ENCODE peak calls at places on chromosomes 12 and 14, in ten cellular contexts. I, S, F, R, T, U, L, N, A and W are unnamed samples.

GRCh38 chr12:106229036-106229591 is 18.7 kb downstream of the CKAP4 start:
- DNase-seq in I (no peak), S (no peak), F (no peak), R (no peak), T (no peak), U (no peak), L (no peak), N (no peak), A (no peak), W (no peak)

GRCh38 chr12:51972849-51973273 is 21.4 kb downstream of the ACVR1B start:
- DNase-seq in I (peak; percentile 89), S (peak; percentile 52), F (peak; percentile 73), R (no peak), T (peak; percentile 75), U (peak; percentile 94), L (peak; percentile 24), N (peak; percentile 66), A (no peak), W (no peak)

GRCh38 chr12:116263844-116264243 is 13.6 kb downstream of the MED13L start:
- DNase-seq in I (no peak), S (no peak), F (no peak), R (no peak), T (no peak), U (no peak), L (no peak), N (no peak), A (no peak), W (no peak)

GRCh38 chr14:25607095-25607657 is 557.2 kb upstream of the STXBP6 start:
- DNase-seq in I (no peak), S (no peak), F (no peak), R (no peak), T (no peak), U (no peak), L (no peak), N (no peak), A (no peak), W (no peak)

GRCh38 chr12:12008232-12008850 is 62.4 kb upstream of the BCL2L14 start:
- DNase-seq in I (no peak), S (peak; percentile 39), F (no peak), R (peak; percentile 55), T (no peak), U (no peak), L (peak; percentile 36), N (peak; percentile 50), A (no peak), W (no peak)

GRCh38 chr12:1972260-1972659 is 32.0 kb downstream of the DCP1B start:
- DNase-seq in I (peak; percentile 72), S (no peak), F (peak; percentile 74), R (no peak), T (no peak), U (peak; percentile 28), L (no peak), N (no peak), A (no peak), W (no peak)

GRCh38 chr12:131902332-131903241 is 8.2 kb downstream of the ULK1 start:
- DNase-seq in I (no peak), S (no peak), F (no peak), R (peak; percentile 2), T (peak; percentile 63), U (no peak), L (no peak), N (no peak), A (no peak), W (no peak)

GRCh38 chr14:79325071-79325470 is 886.2 kb downstream of the DIO2 start:
- DNase-seq in I (no peak), S (no peak), F (peak; percentile 7), R (no peak), T (no peak), U (no peak), L (no peak), N (no peak), A (no peak), W (no peak)

GRCh38 chr12:118830251-118830650 is 151.1 kb upstream of the SRRM4 start:
- DNase-seq in I (no peak), S (no peak), F (no peak), R (no peak), T (no peak), U (no peak), L (no peak), N (no peak), A (no peak), W (no peak)

GRCh38 chr12:91178139-91178561 is 4.5 kb downstream of the DCN start:
- DNase-seq in I (peak; percentile 69), S (no peak), F (peak; percentile 62), R (peak; percentile 6), T (no peak), U (peak; percentile 70), L (no peak), N (no peak), A (no peak), W (no peak)

GRCh38 chr12:45235087-45236025 is 19.5 kb downstream of the ANO6 start:
- DNase-seq in I (peak; percentile 74), S (no peak), F (peak; percentile 69), R (no peak), T (peak; percentile 68), U (peak; percentile 57), L (no peak), N (no peak), A (no peak), W (no peak)

DNA sequence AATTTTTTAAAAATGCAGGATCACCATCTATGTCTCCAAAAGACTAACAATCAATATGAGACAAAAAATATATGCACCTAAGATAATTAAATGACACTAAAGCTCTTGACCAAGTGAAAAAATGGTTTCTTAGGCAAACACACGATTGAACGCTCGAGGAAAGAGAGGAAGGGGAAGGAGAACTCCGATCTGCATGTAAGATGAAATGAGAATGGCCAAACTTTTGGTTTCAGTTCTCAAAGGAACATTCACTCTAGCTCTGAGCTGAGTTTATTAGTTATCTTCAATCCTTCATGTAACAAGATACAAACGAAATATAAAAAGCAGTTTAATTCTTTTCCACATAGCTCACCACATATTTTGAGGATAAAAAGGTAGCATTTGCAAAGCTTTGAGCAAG is 2.8 kb downstream of the DYRK4 start:
- DNase-seq in I (no peak), S (no peak), F (no peak), R (no peak), T (no peak), U (no peak), L (peak; percentile 33), N (no peak), A (no peak), W (no peak)
- H3K4me3 ChIP-seq in I (no peak overlapping the region), S (no peak overlapping the region), F (no peak overlapping the region), R (no peak overlapping the region), T (no peak overlapping the region), U (no peak overlapping the region), L (peak overlapping the region; percentile 66), N (no peak overlapping the region), A (no peak overlapping the region), W (no peak overlapping the region)

DNA sequence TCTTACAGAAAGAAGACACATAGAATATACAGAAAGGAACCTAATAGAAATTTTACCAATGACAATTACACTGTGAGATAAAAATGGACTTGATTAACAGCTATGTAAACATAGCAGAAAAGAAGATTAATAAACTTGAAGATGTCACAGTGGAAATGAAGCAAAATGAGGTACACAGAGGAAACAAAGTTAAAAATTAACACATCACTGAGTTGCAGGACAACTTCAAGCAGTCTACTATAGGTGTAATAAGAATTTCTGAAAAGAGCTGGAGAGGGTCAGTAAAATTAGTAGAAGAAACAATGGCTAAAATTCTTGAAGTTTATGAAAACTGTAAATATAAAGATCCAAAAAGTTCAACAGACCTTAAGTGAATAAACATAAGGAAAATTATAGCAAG is 738.7 kb downstream of the C12orf50 start:
- DNase-seq in I (no peak), S (no peak), F (no peak), R (no peak), T (no peak), U (no peak), L (no peak), N (no peak), A (no peak), W (no peak)
- H3K4me3 ChIP-seq in I (no peak overlapping the region), S (no peak overlapping the region), F (no peak overlapping the region), R (no peak overlapping the region), T (no peak overlapping the region), U (no peak overlapping the region), L (no peak overlapping the region), N (no peak overlapping the region), A (no peak overlapping the region), W (no peak overlapping the region)

DNA sequence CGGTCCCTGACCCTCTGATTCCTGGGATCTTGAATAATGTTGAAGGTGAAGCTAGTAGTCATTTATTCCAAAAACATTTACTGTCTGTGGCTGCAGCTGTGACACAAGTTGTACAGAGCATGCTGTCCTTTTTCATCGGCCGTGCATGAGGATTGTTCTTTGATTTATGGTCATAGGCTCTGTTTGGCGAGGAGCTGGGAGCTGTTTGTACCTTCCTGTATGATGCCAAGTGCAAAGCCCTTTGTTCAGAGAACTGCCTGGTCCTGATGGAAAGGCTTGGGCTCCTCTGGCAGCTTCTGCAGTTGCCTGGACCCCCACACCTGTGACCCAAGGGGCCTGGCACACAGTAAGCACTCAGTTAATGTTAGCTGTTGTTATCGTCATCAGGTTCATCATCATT is 486.3 kb downstream of the EGLN3 start:
- DNase-seq in I (no peak), S (no peak), F (no peak), R (no peak), T (peak; percentile 75), U (no peak), L (no peak), N (no peak), A (no peak), W (no peak)
- H3K4me3 ChIP-seq in I (no peak overlapping the region), S (no peak overlapping the region), F (no peak overlapping the region), R (no peak overlapping the region), T (no peak overlapping the region), U (no peak overlapping the region), L (no peak overlapping the region), N (no peak overlapping the region), A (no peak overlapping the region), W (no peak overlapping the region)

GRCh38 chr14:100010679-100011078 is 54.5 kb upstream of the EVL start:
- DNase-seq in I (peak; percentile 59), S (no peak), F (no peak), R (no peak), T (no peak), U (no peak), L (no peak), N (no peak), A (no peak), W (no peak)

GRCh38 chr14:100011568-100012325 is 53.5 kb upstream of the EVL start:
- DNase-seq in I (no peak), S (no peak), F (peak; percentile 26), R (no peak), T (no peak), U (no peak), L (no peak), N (no peak), A (no peak), W (no peak)

GRCh38 chr14:100015251-100015655 is 50.0 kb upstream of the EVL start:
- DNase-seq in I (no peak), S (no peak), F (peak; percentile 53), R (peak; percentile 29), T (no peak), U (no peak), L (no peak), N (no peak), A (no peak), W (no peak)

GRCh38 chr14:100012928-100013327 is 52.3 kb upstream of the EVL start:
- DNase-seq in I (no peak), S (no peak), F (no peak), R (no peak), T (no peak), U (no peak), L (no peak), N (no peak), A (no peak), W (no peak)

DNA sequence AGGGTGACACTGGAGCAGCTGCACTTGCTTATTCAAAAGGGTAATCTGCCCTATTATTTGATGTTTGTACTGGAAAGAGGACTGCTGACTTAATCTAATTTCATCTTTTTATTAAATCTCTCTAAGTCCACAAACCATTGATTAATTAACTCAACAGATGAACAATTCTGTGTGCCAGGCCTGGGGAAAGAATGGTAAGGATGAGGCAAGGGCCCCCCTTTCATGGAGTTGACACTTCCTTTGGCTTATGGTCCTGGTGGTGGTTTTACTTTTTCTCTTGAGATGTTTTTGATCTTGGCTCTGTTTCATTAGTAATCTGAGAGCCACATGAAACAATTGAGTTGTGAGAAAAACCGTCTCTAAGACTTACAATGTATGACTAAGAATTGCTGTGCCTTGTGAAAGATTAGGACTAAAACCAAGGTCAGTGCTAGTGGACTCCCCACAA is 52.7 kb upstream of the EVL start:
- DNase-seq in I (peak; percentile 92), S (no peak), F (peak; percentile 89), R (no peak), T (no peak), U (peak; percentile 83), L (peak; percentile 6), N (no peak), A (no peak), W (peak; percentile 35)
- H3K4me3 ChIP-seq in I (no peak overlapping the region), S (no peak overlapping the region), F (no peak overlapping the region), R (no peak overlapping the region), T (no peak overlapping the region), U (no peak overlapping the region), L (no peak overlapping the region), N (no peak overlapping the region), A (no peak overlapping the region), W (no peak overlapping the region)